ENCODE peak calls at places on chromosomes 6 and 20, in eight cellular contexts. T is Calu3; I is NCI-H1105 treated with DMSO at 0.1 percent for 48 hours; G is left lung; S is GM23248; H is right lobe of liver; X is activated T-helper 1 cell treated with anti-CD3 and anti-CD28 coated beads, Interleukin-2, amount 50 U/mL, for 16 hours; L is RWPE1. V is an unnamed sample.

GRCh38 chr6:104711371-104711770 is 148.3 kb downstream of the HACE1 start:
- DNase-seq in T (no peak), I (no peak), G (no peak), S (peak), H (no peak), X (no peak), L (peak), V (peak)

GRCh38 chr6:155418017-155418749 is 37.5 kb downstream of the NOX3 start:
- DNase-seq in T (no peak), I (peak), G (peak), S (peak), H (no peak), X (peak), L (peak), V (peak)

GRCh38 chr6:119347466-119348307 is 1.9 kb downstream of the MAN1A1 start:
- DNase-seq in T (peak), I (peak), G (peak), S (peak), H (peak), X (peak), L (no peak), V (no peak)

GRCh38 chr20:40868568-40869223 is 159.9 kb upstream of the TOP1 start:
- DNase-seq in T (no peak), I (no peak), G (no peak), S (peak), H (no peak), X (no peak), L (no peak), V (peak)

GRCh38 chr6:3377536-3378397 is 79.1 kb downstream of the SLC22A23 start:
- DNase-seq in T (no peak), I (no peak), G (no peak), S (peak), H (no peak), X (no peak), L (no peak), V (no peak)

GRCh38 chr20:58003525-58003924 is 224.9 kb downstream of the ANKRD60 start:
- DNase-seq in T (no peak), I (no peak), G (no peak), S (no peak), H (no peak), X (no peak), L (no peak), V (no peak)

GRCh38 chr6:37160922-37161778 is 8.8 kb upstream of the PIM1 start:
- DNase-seq in T (no peak), I (no peak), G (no peak), S (peak), H (no peak), X (no peak), L (no peak), V (peak)

GRCh38 chr6:168362276-168362990 is 42.9 kb upstream of the DACT2 start:
- DNase-seq in T (no peak), I (no peak), G (no peak), S (no peak), H (no peak), X (no peak), L (no peak), V (no peak)

GRCh38 chr6:3961581-3962225 is 112.5 kb downstream of the FAM50B start:
- DNase-seq in T (no peak), I (no peak), G (no peak), S (peak), H (no peak), X (no peak), L (no peak), V (peak)

GRCh38 chr6:26158581-26159416 is 71.6 kb downstream of the HFE start:
- DNase-seq in T (peak), I (peak), G (peak), S (peak), H (peak), X (peak), L (no peak), V (peak)

GRCh38 chr20:41054463-41055230 is 26.0 kb downstream of the TOP1 start:
- DNase-seq in T (no peak), I (no peak), G (no peak), S (no peak), H (no peak), X (no peak), L (no peak), V (no peak)

GRCh38 chr6:42937548-42938427 is 8.5 kb downstream of the CNPY3 start:
- DNase-seq in T (no peak), I (no peak), G (no peak), S (peak), H (no peak), X (no peak), L (no peak), V (no peak)

GRCh38 chr20:45036044-45036755 is 64.7 kb downstream of the KCNS1 start:
- DNase-seq in T (peak), I (no peak), G (no peak), S (peak), H (no peak), X (peak), L (peak), V (peak)

GRCh38 chr6:77839292-77839691 is 186.5 kb downstream of the MEI4 start:
- DNase-seq in T (no peak), I (no peak), G (no peak), S (no peak), H (no peak), X (no peak), L (no peak), V (no peak)

GRCh38 chr20:4476903-4477302 is 244.8 kb upstream of the PRND start:
- DNase-seq in T (no peak), I (no peak), G (no peak), S (peak), H (no peak), X (no peak), L (no peak), V (peak)

GRCh38 chr6:143232849-143233248 is 172.2 kb downstream of the AIG1 start:
- DNase-seq in T (peak), I (no peak), G (no peak), S (peak), H (peak), X (no peak), L (peak), V (peak)

GRCh38 chr6:47165918-47166317 is 123.8 kb upstream of the ADGRF1 start:
- DNase-seq in T (no peak), I (no peak), G (no peak), S (no peak), H (no peak), X (no peak), L (no peak), V (peak)

GRCh38 chr20:45087814-45088213 is 13.1 kb downstream of the KCNS1 start:
- DNase-seq in T (no peak), I (no peak), G (no peak), S (peak), H (no peak), X (no peak), L (no peak), V (peak)

GRCh38 chr6:4581468-4582420 is 194.5 kb upstream of the CDYL start:
- DNase-seq in T (no peak), I (no peak), G (no peak), S (peak), H (no peak), X (no peak), L (no peak), V (peak)

GRCh38 chr20:14127831-14128230 is 132.5 kb downstream of the MACROD2 start:
- DNase-seq in T (no peak), I (no peak), G (no peak), S (no peak), H (no peak), X (no peak), L (no peak), V (no peak)

GRCh38 chr6:37182736-37183590 is 13.0 kb downstream of the PIM1 start:
- DNase-seq in T (no peak), I (no peak), G (peak), S (no peak), H (no peak), X (peak), L (no peak), V (no peak)

V was measured in AG10803.